ENCODE peak calls at places on chromosomes 12 and 14, in seven cellular contexts. U is IMR-90; R is iris pigment epithelial cell; O is GM12891; E is activated CD4-positive, alpha-beta T cell treated with anti-CD3 and anti-CD28 coated beads, Interleukin-2, amount 50 U/mL, for 48 hours; H is GM03348; K is HFFc6. W is an unnamed sample.

GRCh38 chr12:112270673-112271072 is 111.6 kb downstream of the HECTD4 start:
- DNase-seq in H (no peak), E (no peak), K (no peak), R (peak), O (no peak), U (no peak), W (no peak)

GRCh38 chr14:20494935-20495766 is 10.2 kb upstream of the RNASE10 start:
- DNase-seq in H (peak), U (peak), R (peak), O (no peak), K (no peak), E (no peak), W (no peak)

GRCh38 chr12:5023842-5024241 is 19.8 kb upstream of the KCNA5 start:
- DNase-seq in U (no peak), O (no peak), R (no peak), K (no peak), H (no peak), E (no peak), W (no peak)

GRCh38 chr12:40788276-40788675 is 96.0 kb downstream of the CNTN1 start:
- DNase-seq in R (no peak), E (no peak), K (no peak), H (no peak), O (no peak), U (no peak), W (no peak)

GRCh38 chr12:47014474-47014873 is 64.9 kb upstream of the PCED1B start:
- DNase-seq in R (peak), H (peak), O (no peak), E (no peak), K (peak), U (peak), W (no peak)

GRCh38 chr14:100093322-100093721 is 28.1 kb downstream of the EVL start:
- DNase-seq in K (no peak), R (no peak), O (no peak), H (no peak), U (no peak), E (no peak), W (no peak)

GRCh38 chr12:112236386-112236785 is 111.0 kb downstream of the TRAFD1 start:
- DNase-seq in K (peak), U (no peak), R (no peak), O (no peak), H (no peak), E (no peak), W (no peak)

GRCh38 chr12:85644508-85644907 is 191.7 kb downstream of the RASSF9 start:
- DNase-seq in R (peak), H (no peak), K (no peak), E (no peak), U (peak), O (no peak), W (no peak)

GRCh38 chr12:108482717-108483212 is 32.3 kb upstream of the FICD start:
- DNase-seq in E (no peak), H (no peak), R (peak), U (peak), O (no peak), K (no peak), W (no peak)

GRCh38 chr12:62660763-62661162 is 194.1 kb downstream of the MON2 start:
- DNase-seq in E (no peak), H (peak), R (peak), O (no peak), U (peak), K (peak), W (no peak)

GRCh38 chr12:51726931-51727330 is 121.6 kb downstream of the FIGNL2 start:
- DNase-seq in H (no peak), R (no peak), U (no peak), E (no peak), K (no peak), O (no peak), W (no peak)

GRCh38 chr14:96861568-96862310 is 64.6 kb downstream of the VRK1 start:
- DNase-seq in H (no peak), K (no peak), U (no peak), R (no peak), O (no peak), E (no peak), W (no peak)

W was measured in GM18507.